ENCODE peak calls at places on chromosomes 5 and 9, in five cellular contexts. One of them, this sample, is unnamed.
A peak's percentile ranks its signal among the peaks of the same experiment; 100 is the strongest.

GRCh38 chr5:160511280-160511929 is 89.8 kb downstream of the PTTG1 start:
- DNase-seq in substantia nigra: no peak
- DNase-seq in ovary: no peak
- DNase-seq in A549: no peak
- DNase-seq in CD8-positive, alpha-beta memory T cell: no peak
- DNase-seq in this sample: no peak

GRCh38 chr9:111078391-111079038 is 40.2 kb upstream of the LPAR1 start:
- DNase-seq in substantia nigra: no peak
- DNase-seq in ovary: no peak
- DNase-seq in A549: no peak
- DNase-seq in CD8-positive, alpha-beta memory T cell: no peak
- DNase-seq in this sample: no peak

GRCh38 chr5:160565376-160565775 is 143.7 kb downstream of the PTTG1 start:
- DNase-seq in substantia nigra: no peak
- DNase-seq in ovary: no peak
- DNase-seq in A549: no peak
- DNase-seq in CD8-positive, alpha-beta memory T cell: no peak
- DNase-seq in this sample: no peak

GRCh38 chr9:98607787-98608186 is 100.9 kb downstream of the GABBR2 start:
- DNase-seq in substantia nigra: no peak
- DNase-seq in ovary: no peak
- DNase-seq in A549: no peak
- DNase-seq in CD8-positive, alpha-beta memory T cell: no peak
- DNase-seq in this sample: no peak

GRCh38 chr9:89357331-89358197 is 39.3 kb downstream of the SECISBP2 start:
- DNase-seq in substantia nigra: no peak
- DNase-seq in ovary: no peak
- DNase-seq in A549: no peak
- DNase-seq in CD8-positive, alpha-beta memory T cell: no peak
- DNase-seq in this sample: no peak

GRCh38 chr5:104800440-104801048 is 1238.0 kb upstream of the NUDT12 start:
- DNase-seq in substantia nigra: no peak
- DNase-seq in ovary: no peak
- DNase-seq in A549: no peak
- DNase-seq in CD8-positive, alpha-beta memory T cell: no peak
- DNase-seq in this sample: no peak

GRCh38 chr9:34513567-34514214 is 9.1 kb downstream of the ENHO start:
- DNase-seq in substantia nigra: no peak
- DNase-seq in ovary: no peak
- DNase-seq in A549: no peak
- DNase-seq in CD8-positive, alpha-beta memory T cell: no peak
- DNase-seq in this sample: no peak

GRCh38 chr5:92019376-92019990 is 636.4 kb upstream of the ARRDC3 start:
- DNase-seq in substantia nigra: no peak
- DNase-seq in ovary: no peak
- DNase-seq in A549: peak; percentile 3
- DNase-seq in CD8-positive, alpha-beta memory T cell: no peak
- DNase-seq in this sample: peak; percentile 16

GRCh38 chr5:9690751-9691150 is 60.6 kb upstream of the TAS2R1 start:
- DNase-seq in substantia nigra: no peak
- DNase-seq in ovary: no peak
- DNase-seq in A549: no peak
- DNase-seq in CD8-positive, alpha-beta memory T cell: no peak
- DNase-seq in this sample: no peak

GRCh38 chr5:92962752-92963151 is 618.3 kb downstream of the NR2F1-AS1 start:
- DNase-seq in substantia nigra: peak; percentile 16
- DNase-seq in ovary: no peak
- DNase-seq in A549: no peak
- DNase-seq in CD8-positive, alpha-beta memory T cell: no peak
- DNase-seq in this sample: no peak

GRCh38 chr9:114276908-114277821 is 45.7 kb upstream of the ORM1 start:
- DNase-seq in substantia nigra: no peak
- DNase-seq in ovary: peak; percentile 49
- DNase-seq in A549: no peak
- DNase-seq in CD8-positive, alpha-beta memory T cell: no peak
- DNase-seq in this sample: peak; percentile 82

GRCh38 chr5:135208555-135209494 is 174.8 kb upstream of the PITX1 start:
- DNase-seq in substantia nigra: no peak
- DNase-seq in ovary: no peak
- DNase-seq in A549: peak; percentile 40
- DNase-seq in CD8-positive, alpha-beta memory T cell: no peak
- DNase-seq in this sample: no peak

GRCh38 chr5:78269088-78269703 is 25.3 kb downstream of the AP3B1 start:
- DNase-seq in substantia nigra: no peak
- DNase-seq in ovary: no peak
- DNase-seq in A549: peak; percentile 28
- DNase-seq in CD8-positive, alpha-beta memory T cell: no peak
- DNase-seq in this sample: no peak

GRCh38 chr5:172534229-172535169 is 80.2 kb upstream of the SH3PXD2B start:
- DNase-seq in substantia nigra: no peak
- DNase-seq in ovary: no peak
- DNase-seq in A549: no peak
- DNase-seq in CD8-positive, alpha-beta memory T cell: no peak
- DNase-seq in this sample: no peak

GRCh38 chr9:137705443-137705863 is 86.6 kb downstream of the EHMT1 start:
- DNase-seq in substantia nigra: no peak
- DNase-seq in ovary: no peak
- DNase-seq in A549: no peak
- DNase-seq in CD8-positive, alpha-beta memory T cell: no peak
- DNase-seq in this sample: no peak

GRCh38 chr9:121393318-121393717 is 23.3 kb upstream of the STOM start:
- DNase-seq in substantia nigra: no peak
- DNase-seq in ovary: no peak
- DNase-seq in A549: no peak
- DNase-seq in CD8-positive, alpha-beta memory T cell: no peak
- DNase-seq in this sample: no peak

GRCh38 chr9:124270504-124271335 is 13.0 kb downstream of the NEK6 start:
- DNase-seq in substantia nigra: no peak
- DNase-seq in ovary: no peak
- DNase-seq in A549: no peak
- DNase-seq in CD8-positive, alpha-beta memory T cell: no peak
- DNase-seq in this sample: no peak

GRCh38 chr5:66818935-66819328 is 222.7 kb downstream of the MAST4 start:
- DNase-seq in substantia nigra: no peak
- DNase-seq in ovary: no peak
- DNase-seq in A549: no peak
- DNase-seq in CD8-positive, alpha-beta memory T cell: no peak
- DNase-seq in this sample: no peak

GRCh38 chr5:115855959-115856358 is 14.2 kb downstream of the AP3S1 start:
- DNase-seq in substantia nigra: no peak
- DNase-seq in ovary: no peak
- DNase-seq in A549: no peak
- DNase-seq in CD8-positive, alpha-beta memory T cell: no peak
- DNase-seq in this sample: no peak

GRCh38 chr5:159113405-159113804 is 13.7 kb upstream of the EBF1 start:
- DNase-seq in substantia nigra: no peak
- DNase-seq in ovary: no peak
- DNase-seq in A549: no peak
- DNase-seq in CD8-positive, alpha-beta memory T cell: no peak
- DNase-seq in this sample: no peak

GRCh38 chr5:150122158-150122510 is 33.5 kb downstream of the PDGFRB start:
- DNase-seq in substantia nigra: no peak
- DNase-seq in ovary: peak; percentile 10
- DNase-seq in A549: peak; percentile 71
- DNase-seq in CD8-positive, alpha-beta memory T cell: no peak
- DNase-seq in this sample: no peak

GRCh38 chr5:143019614-143020515 is 249.7 kb downstream of the ARHGAP26 start:
- DNase-seq in substantia nigra: no peak
- DNase-seq in ovary: no peak
- DNase-seq in A549: no peak
- DNase-seq in CD8-positive, alpha-beta memory T cell: no peak
- DNase-seq in this sample: no peak

GRCh38 chr5:2175842-2176404 is 293.2 kb upstream of the IRX4 start:
- DNase-seq in substantia nigra: no peak
- DNase-seq in ovary: no peak
- DNase-seq in A549: no peak
- DNase-seq in CD8-positive, alpha-beta memory T cell: no peak
- DNase-seq in this sample: no peak

GRCh38 chr5:4196744-4197646 is 601.4 kb downstream of the IRX1 start:
- DNase-seq in substantia nigra: no peak
- DNase-seq in ovary: peak; percentile 22
- DNase-seq in A549: no peak
- DNase-seq in CD8-positive, alpha-beta memory T cell: no peak
- DNase-seq in this sample: no peak

DNA sequence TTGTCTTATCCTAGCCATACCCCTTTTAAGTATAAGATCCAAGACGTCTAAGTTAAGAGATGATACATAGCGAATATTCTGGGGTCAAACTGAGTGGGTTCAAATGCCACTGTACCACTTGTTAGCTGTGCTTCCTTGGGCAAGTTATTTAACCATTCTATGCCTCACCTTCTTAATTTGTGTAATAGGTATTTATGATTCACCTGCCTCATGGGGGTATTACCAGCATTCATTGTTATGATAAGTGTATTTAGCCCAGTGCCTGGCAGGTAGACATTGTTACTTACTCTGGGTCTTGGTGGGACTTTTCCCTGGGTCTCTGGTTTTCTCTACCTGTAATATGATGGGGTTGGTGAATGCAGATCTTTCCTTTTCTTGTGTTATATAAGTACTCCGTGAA is 3.8 kb downstream of the LARP1 start:
- DNase-seq in substantia nigra: no peak
- DNase-seq in ovary: no peak
- DNase-seq in A549: no peak
- DNase-seq in CD8-positive, alpha-beta memory T cell: no peak
- DNase-seq in this sample: no peak
- H3K27ac ChIP-seq in substantia nigra: no peak overlapping the region
- H3K27ac ChIP-seq in ovary: no peak overlapping the region
- H3K27ac ChIP-seq in A549: no peak overlapping the region
- H3K27ac ChIP-seq in CD8-positive, alpha-beta memory T cell: no peak overlapping the region
- H3K27ac ChIP-seq in this sample: peak overlapping the region; percentile 17

DNA sequence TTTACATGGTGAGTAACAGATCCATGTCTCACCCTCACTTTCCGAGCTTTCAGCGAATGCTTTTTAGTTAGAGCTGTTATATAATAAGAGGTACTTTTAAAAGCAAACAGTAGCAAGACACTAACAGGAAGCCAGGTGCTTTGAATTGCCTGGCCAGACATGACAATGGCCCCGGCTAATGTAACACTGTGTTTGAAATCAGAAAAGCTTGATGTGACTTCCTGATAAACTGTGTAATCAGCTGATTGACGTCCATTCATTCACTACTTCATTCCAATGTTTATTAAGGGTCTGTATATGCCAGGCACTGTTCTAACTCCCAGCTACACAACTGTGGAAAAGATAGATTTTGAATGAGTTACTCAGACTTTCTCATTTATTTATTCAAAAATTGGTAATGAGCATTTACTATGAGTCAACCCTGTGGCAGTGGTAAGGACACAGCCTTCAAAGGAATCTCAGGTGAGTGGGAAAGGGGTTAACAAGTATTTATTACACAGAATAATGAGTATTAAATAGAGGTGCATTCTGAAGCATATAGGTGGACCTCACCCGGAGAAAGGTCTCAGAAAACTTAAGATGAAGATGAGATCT is 26.6 kb downstream of the DPYSL3 start:
- DNase-seq in substantia nigra: no peak
- DNase-seq in ovary: no peak
- DNase-seq in A549: no peak
- DNase-seq in CD8-positive, alpha-beta memory T cell: no peak
- DNase-seq in this sample: no peak
- H3K27ac ChIP-seq in substantia nigra: no peak overlapping the region
- H3K27ac ChIP-seq in ovary: peak overlapping the region; percentile 38
- H3K27ac ChIP-seq in A549: no peak overlapping the region
- H3K27ac ChIP-seq in CD8-positive, alpha-beta memory T cell: no peak overlapping the region
- H3K27ac ChIP-seq in this sample: no peak overlapping the region

GRCh38 chr5:72508241-72509170 is 1.3 kb upstream of the ZNF366 start:
- DNase-seq in substantia nigra: no peak
- DNase-seq in ovary: no peak
- DNase-seq in A549: no peak
- DNase-seq in CD8-positive, alpha-beta memory T cell: no peak
- DNase-seq in this sample: no peak

GRCh38 chr5:72511371-72512178 is 4.4 kb upstream of the ZNF366 start:
- DNase-seq in substantia nigra: no peak
- DNase-seq in ovary: no peak
- DNase-seq in A549: no peak
- DNase-seq in CD8-positive, alpha-beta memory T cell: no peak
- DNase-seq in this sample: no peak

GRCh38 chr5:72507360-72508238 is at the start of gene ZNF366:
- DNase-seq in substantia nigra: no peak
- DNase-seq in ovary: no peak
- DNase-seq in A549: no peak
- DNase-seq in CD8-positive, alpha-beta memory T cell: no peak
- DNase-seq in this sample: no peak

GRCh38 chr5:72510610-72511121 is 3.5 kb upstream of the ZNF366 start:
- DNase-seq in substantia nigra: no peak
- DNase-seq in ovary: no peak
- DNase-seq in A549: no peak
- DNase-seq in CD8-positive, alpha-beta memory T cell: no peak
- DNase-seq in this sample: no peak

GRCh38 chr5:72509401-72509800 is 2.2 kb upstream of the ZNF366 start:
- DNase-seq in substantia nigra: peak; percentile 49
- DNase-seq in ovary: no peak
- DNase-seq in A549: no peak
- DNase-seq in CD8-positive, alpha-beta memory T cell: no peak
- DNase-seq in this sample: no peak
- H3K27ac ChIP-seq in substantia nigra: peak overlapping the region; percentile 44
- H3K27ac ChIP-seq in ovary: no peak overlapping the region
- H3K27ac ChIP-seq in A549: no peak overlapping the region
- H3K27ac ChIP-seq in CD8-positive, alpha-beta memory T cell: no peak overlapping the region
- H3K27ac ChIP-seq in this sample: no peak overlapping the region

GRCh38 chr5:8585230-8586018 is 716.5 kb downstream of the MTRR start:
- DNase-seq in substantia nigra: no peak
- DNase-seq in ovary: no peak
- DNase-seq in A549: no peak
- DNase-seq in CD8-positive, alpha-beta memory T cell: no peak
- DNase-seq in this sample: no peak
- H3K27ac ChIP-seq in substantia nigra: no peak overlapping the region
- H3K27ac ChIP-seq in ovary: no peak overlapping the region
- H3K27ac ChIP-seq in A549: no peak overlapping the region
- H3K27ac ChIP-seq in CD8-positive, alpha-beta memory T cell: no peak overlapping the region
- H3K27ac ChIP-seq in this sample: no peak overlapping the region

This sample was measured in epithelial cell of prostate.